ENCODE peak calls at places on chromosomes 5 and 9, in nine cellular contexts. One of them, this sample, is unnamed.

GRCh38 chr9:136556166-136556565 is 10.3 kb upstream of the NOTCH1 start:
- DNase-seq in AG09309: no peak
- DNase-seq in AG08396: no peak
- DNase-seq in HS-5: no peak
- DNase-seq in activated CD4-positive, alpha-beta T cell treated with anti-CD3 and anti-CD28 coated beads, Interleukin-2, amount 50 U/mL, for 24 hours: no peak
- DNase-seq in fibroblast of mammary gland: no peak
- DNase-seq in NCI-H1092 treated with DMSO at 0.1 percent for 48 hours: no peak
- DNase-seq in G401: no peak
- DNase-seq in body of pancreas: no peak
- DNase-seq in this sample: no peak

GRCh38 chr5:68646142-68646541 is 430.6 kb downstream of the PIK3R1 start:
- DNase-seq in AG09309: peak
- DNase-seq in AG08396: no peak
- DNase-seq in HS-5: no peak
- DNase-seq in activated CD4-positive, alpha-beta T cell treated with anti-CD3 and anti-CD28 coated beads, Interleukin-2, amount 50 U/mL, for 24 hours: no peak
- DNase-seq in fibroblast of mammary gland: peak
- DNase-seq in NCI-H1092 treated with DMSO at 0.1 percent for 48 hours: no peak
- DNase-seq in G401: no peak
- DNase-seq in body of pancreas: no peak
- DNase-seq in this sample: no peak

GRCh38 chr9:125243792-125244260 is 2.7 kb upstream of the HSPA5 start:
- DNase-seq in AG09309: no peak
- DNase-seq in AG08396: no peak
- DNase-seq in HS-5: no peak
- DNase-seq in activated CD4-positive, alpha-beta T cell treated with anti-CD3 and anti-CD28 coated beads, Interleukin-2, amount 50 U/mL, for 24 hours: no peak
- DNase-seq in fibroblast of mammary gland: no peak
- DNase-seq in NCI-H1092 treated with DMSO at 0.1 percent for 48 hours: no peak
- DNase-seq in G401: no peak
- DNase-seq in body of pancreas: no peak
- DNase-seq in this sample: no peak

GRCh38 chr5:114238771-114239313 is 123.0 kb upstream of the KCNN2 start:
- DNase-seq in AG09309: no peak
- DNase-seq in AG08396: no peak
- DNase-seq in HS-5: no peak
- DNase-seq in activated CD4-positive, alpha-beta T cell treated with anti-CD3 and anti-CD28 coated beads, Interleukin-2, amount 50 U/mL, for 24 hours: no peak
- DNase-seq in fibroblast of mammary gland: peak
- DNase-seq in NCI-H1092 treated with DMSO at 0.1 percent for 48 hours: no peak
- DNase-seq in G401: no peak
- DNase-seq in body of pancreas: no peak
- DNase-seq in this sample: no peak

GRCh38 chr5:90968319-90968718 is 409.7 kb downstream of the ADGRV1 start:
- DNase-seq in AG09309: no peak
- DNase-seq in AG08396: no peak
- DNase-seq in HS-5: no peak
- DNase-seq in activated CD4-positive, alpha-beta T cell treated with anti-CD3 and anti-CD28 coated beads, Interleukin-2, amount 50 U/mL, for 24 hours: no peak
- DNase-seq in fibroblast of mammary gland: peak
- DNase-seq in NCI-H1092 treated with DMSO at 0.1 percent for 48 hours: no peak
- DNase-seq in G401: no peak
- DNase-seq in body of pancreas: no peak
- DNase-seq in this sample: no peak

GRCh38 chr5:86665984-86666760 is 48.4 kb downstream of the COX7C start:
- DNase-seq in AG09309: no peak
- DNase-seq in AG08396: no peak
- DNase-seq in HS-5: no peak
- DNase-seq in activated CD4-positive, alpha-beta T cell treated with anti-CD3 and anti-CD28 coated beads, Interleukin-2, amount 50 U/mL, for 24 hours: no peak
- DNase-seq in fibroblast of mammary gland: no peak
- DNase-seq in NCI-H1092 treated with DMSO at 0.1 percent for 48 hours: no peak
- DNase-seq in G401: no peak
- DNase-seq in body of pancreas: peak
- DNase-seq in this sample: no peak

GRCh38 chr5:91269198-91269597 is 113.9 kb downstream of the ARRDC3 start:
- DNase-seq in AG09309: no peak
- DNase-seq in AG08396: no peak
- DNase-seq in HS-5: no peak
- DNase-seq in activated CD4-positive, alpha-beta T cell treated with anti-CD3 and anti-CD28 coated beads, Interleukin-2, amount 50 U/mL, for 24 hours: no peak
- DNase-seq in fibroblast of mammary gland: no peak
- DNase-seq in NCI-H1092 treated with DMSO at 0.1 percent for 48 hours: no peak
- DNase-seq in G401: no peak
- DNase-seq in body of pancreas: no peak
- DNase-seq in this sample: no peak

GRCh38 chr9:137752426-137752825 is 125.2 kb upstream of the CACNA1B start:
- DNase-seq in AG09309: no peak
- DNase-seq in AG08396: no peak
- DNase-seq in HS-5: no peak
- DNase-seq in activated CD4-positive, alpha-beta T cell treated with anti-CD3 and anti-CD28 coated beads, Interleukin-2, amount 50 U/mL, for 24 hours: no peak
- DNase-seq in fibroblast of mammary gland: no peak
- DNase-seq in NCI-H1092 treated with DMSO at 0.1 percent for 48 hours: no peak
- DNase-seq in G401: no peak
- DNase-seq in body of pancreas: no peak
- DNase-seq in this sample: no peak

GRCh38 chr5:61328791-61329617 is 3.1 kb upstream of the ZSWIM6 start:
- DNase-seq in AG09309: no peak
- DNase-seq in AG08396: no peak
- DNase-seq in HS-5: no peak
- DNase-seq in activated CD4-positive, alpha-beta T cell treated with anti-CD3 and anti-CD28 coated beads, Interleukin-2, amount 50 U/mL, for 24 hours: no peak
- DNase-seq in fibroblast of mammary gland: no peak
- DNase-seq in NCI-H1092 treated with DMSO at 0.1 percent for 48 hours: no peak
- DNase-seq in G401: no peak
- DNase-seq in body of pancreas: no peak
- DNase-seq in this sample: no peak

GRCh38 chr5:14357861-14358260 is 214.7 kb downstream of the TRIO start:
- DNase-seq in AG09309: no peak
- DNase-seq in AG08396: no peak
- DNase-seq in HS-5: no peak
- DNase-seq in activated CD4-positive, alpha-beta T cell treated with anti-CD3 and anti-CD28 coated beads, Interleukin-2, amount 50 U/mL, for 24 hours: no peak
- DNase-seq in fibroblast of mammary gland: no peak
- DNase-seq in NCI-H1092 treated with DMSO at 0.1 percent for 48 hours: no peak
- DNase-seq in G401: peak
- DNase-seq in body of pancreas: no peak
- DNase-seq in this sample: no peak

GRCh38 chr9:120916573-120916972 is 10.0 kb downstream of the TRAF1 start:
- DNase-seq in AG09309: no peak
- DNase-seq in AG08396: peak
- DNase-seq in HS-5: no peak
- DNase-seq in activated CD4-positive, alpha-beta T cell treated with anti-CD3 and anti-CD28 coated beads, Interleukin-2, amount 50 U/mL, for 24 hours: no peak
- DNase-seq in fibroblast of mammary gland: peak
- DNase-seq in NCI-H1092 treated with DMSO at 0.1 percent for 48 hours: no peak
- DNase-seq in G401: no peak
- DNase-seq in body of pancreas: peak
- DNase-seq in this sample: no peak

GRCh38 chr9:26172301-26172700 is 494.1 kb upstream of the TUSC1 start:
- DNase-seq in AG09309: no peak
- DNase-seq in AG08396: no peak
- DNase-seq in HS-5: no peak
- DNase-seq in activated CD4-positive, alpha-beta T cell treated with anti-CD3 and anti-CD28 coated beads, Interleukin-2, amount 50 U/mL, for 24 hours: no peak
- DNase-seq in fibroblast of mammary gland: no peak
- DNase-seq in NCI-H1092 treated with DMSO at 0.1 percent for 48 hours: no peak
- DNase-seq in G401: no peak
- DNase-seq in body of pancreas: no peak
- DNase-seq in this sample: no peak

GRCh38 chr5:110757118-110757729 is 18.4 kb downstream of the SLC25A46 start:
- DNase-seq in AG09309: no peak
- DNase-seq in AG08396: no peak
- DNase-seq in HS-5: no peak
- DNase-seq in activated CD4-positive, alpha-beta T cell treated with anti-CD3 and anti-CD28 coated beads, Interleukin-2, amount 50 U/mL, for 24 hours: peak
- DNase-seq in fibroblast of mammary gland: peak
- DNase-seq in NCI-H1092 treated with DMSO at 0.1 percent for 48 hours: peak
- DNase-seq in G401: peak
- DNase-seq in body of pancreas: no peak
- DNase-seq in this sample: peak

GRCh38 chr5:118956727-118957126 is 31.6 kb downstream of the DTWD2 start:
- DNase-seq in AG09309: no peak
- DNase-seq in AG08396: peak
- DNase-seq in HS-5: peak
- DNase-seq in activated CD4-positive, alpha-beta T cell treated with anti-CD3 and anti-CD28 coated beads, Interleukin-2, amount 50 U/mL, for 24 hours: no peak
- DNase-seq in fibroblast of mammary gland: peak
- DNase-seq in NCI-H1092 treated with DMSO at 0.1 percent for 48 hours: peak
- DNase-seq in G401: peak
- DNase-seq in body of pancreas: no peak
- DNase-seq in this sample: no peak

GRCh38 chr9:8447618-8448017 is 648.0 kb upstream of the DMAC1 start:
- DNase-seq in AG09309: no peak
- DNase-seq in AG08396: no peak
- DNase-seq in HS-5: no peak
- DNase-seq in activated CD4-positive, alpha-beta T cell treated with anti-CD3 and anti-CD28 coated beads, Interleukin-2, amount 50 U/mL, for 24 hours: no peak
- DNase-seq in fibroblast of mammary gland: no peak
- DNase-seq in NCI-H1092 treated with DMSO at 0.1 percent for 48 hours: no peak
- DNase-seq in G401: no peak
- DNase-seq in body of pancreas: no peak
- DNase-seq in this sample: no peak

GRCh38 chr9:136611606-136612005 is 51.1 kb upstream of the EGFL7 start:
- DNase-seq in AG09309: no peak
- DNase-seq in AG08396: no peak
- DNase-seq in HS-5: no peak
- DNase-seq in activated CD4-positive, alpha-beta T cell treated with anti-CD3 and anti-CD28 coated beads, Interleukin-2, amount 50 U/mL, for 24 hours: no peak
- DNase-seq in fibroblast of mammary gland: no peak
- DNase-seq in NCI-H1092 treated with DMSO at 0.1 percent for 48 hours: no peak
- DNase-seq in G401: no peak
- DNase-seq in body of pancreas: no peak
- DNase-seq in this sample: no peak

GRCh38 chr9:83041771-83042170 is 21.2 kb downstream of the RASEF start:
- DNase-seq in AG09309: no peak
- DNase-seq in AG08396: no peak
- DNase-seq in HS-5: no peak
- DNase-seq in activated CD4-positive, alpha-beta T cell treated with anti-CD3 and anti-CD28 coated beads, Interleukin-2, amount 50 U/mL, for 24 hours: no peak
- DNase-seq in fibroblast of mammary gland: no peak
- DNase-seq in NCI-H1092 treated with DMSO at 0.1 percent for 48 hours: peak
- DNase-seq in G401: no peak
- DNase-seq in body of pancreas: no peak
- DNase-seq in this sample: no peak

GRCh38 chr5:57338068-57338848 is 144.4 kb downstream of the ACTBL2 start:
- DNase-seq in AG09309: no peak
- DNase-seq in AG08396: no peak
- DNase-seq in HS-5: no peak
- DNase-seq in activated CD4-positive, alpha-beta T cell treated with anti-CD3 and anti-CD28 coated beads, Interleukin-2, amount 50 U/mL, for 24 hours: peak
- DNase-seq in fibroblast of mammary gland: peak
- DNase-seq in NCI-H1092 treated with DMSO at 0.1 percent for 48 hours: no peak
- DNase-seq in G401: no peak
- DNase-seq in body of pancreas: peak
- DNase-seq in this sample: peak

GRCh38 chr5:115457985-115458384 is 86.6 kb downstream of the FEM1C start:
- DNase-seq in AG09309: no peak
- DNase-seq in AG08396: no peak
- DNase-seq in HS-5: no peak
- DNase-seq in activated CD4-positive, alpha-beta T cell treated with anti-CD3 and anti-CD28 coated beads, Interleukin-2, amount 50 U/mL, for 24 hours: no peak
- DNase-seq in fibroblast of mammary gland: peak
- DNase-seq in NCI-H1092 treated with DMSO at 0.1 percent for 48 hours: no peak
- DNase-seq in G401: no peak
- DNase-seq in body of pancreas: peak
- DNase-seq in this sample: peak

GRCh38 chr5:116361171-116361967 is 213.3 kb downstream of the SEMA6A start:
- DNase-seq in AG09309: no peak
- DNase-seq in AG08396: no peak
- DNase-seq in HS-5: no peak
- DNase-seq in activated CD4-positive, alpha-beta T cell treated with anti-CD3 and anti-CD28 coated beads, Interleukin-2, amount 50 U/mL, for 24 hours: no peak
- DNase-seq in fibroblast of mammary gland: peak
- DNase-seq in NCI-H1092 treated with DMSO at 0.1 percent for 48 hours: peak
- DNase-seq in G401: peak
- DNase-seq in body of pancreas: peak
- DNase-seq in this sample: peak

GRCh38 chr9:11874414-11874813 is 818.8 kb upstream of the TYRP1 start:
- DNase-seq in AG09309: no peak
- DNase-seq in AG08396: no peak
- DNase-seq in HS-5: no peak
- DNase-seq in activated CD4-positive, alpha-beta T cell treated with anti-CD3 and anti-CD28 coated beads, Interleukin-2, amount 50 U/mL, for 24 hours: no peak
- DNase-seq in fibroblast of mammary gland: no peak
- DNase-seq in NCI-H1092 treated with DMSO at 0.1 percent for 48 hours: no peak
- DNase-seq in G401: no peak
- DNase-seq in body of pancreas: no peak
- DNase-seq in this sample: no peak

GRCh38 chr9:100100268-100100667 is 1.2 kb downstream of the INVS start:
- DNase-seq in AG09309: no peak
- DNase-seq in AG08396: no peak
- DNase-seq in HS-5: no peak
- DNase-seq in activated CD4-positive, alpha-beta T cell treated with anti-CD3 and anti-CD28 coated beads, Interleukin-2, amount 50 U/mL, for 24 hours: no peak
- DNase-seq in fibroblast of mammary gland: no peak
- DNase-seq in NCI-H1092 treated with DMSO at 0.1 percent for 48 hours: no peak
- DNase-seq in G401: no peak
- DNase-seq in body of pancreas: no peak
- DNase-seq in this sample: no peak

GRCh38 chr9:13587581-13587980 is 308.1 kb upstream of the MPDZ start:
- DNase-seq in AG09309: no peak
- DNase-seq in AG08396: no peak
- DNase-seq in HS-5: no peak
- DNase-seq in activated CD4-positive, alpha-beta T cell treated with anti-CD3 and anti-CD28 coated beads, Interleukin-2, amount 50 U/mL, for 24 hours: no peak
- DNase-seq in fibroblast of mammary gland: no peak
- DNase-seq in NCI-H1092 treated with DMSO at 0.1 percent for 48 hours: no peak
- DNase-seq in G401: peak
- DNase-seq in body of pancreas: no peak
- DNase-seq in this sample: no peak

GRCh38 chr5:50717615-50718014 is 51.2 kb downstream of the PARP8 start:
- DNase-seq in AG09309: no peak
- DNase-seq in AG08396: no peak
- DNase-seq in HS-5: no peak
- DNase-seq in activated CD4-positive, alpha-beta T cell treated with anti-CD3 and anti-CD28 coated beads, Interleukin-2, amount 50 U/mL, for 24 hours: no peak
- DNase-seq in fibroblast of mammary gland: no peak
- DNase-seq in NCI-H1092 treated with DMSO at 0.1 percent for 48 hours: no peak
- DNase-seq in G401: no peak
- DNase-seq in body of pancreas: no peak
- DNase-seq in this sample: no peak

GRCh38 chr5:144298658-144299057 is 128.0 kb downstream of the KCTD16 start:
- DNase-seq in AG09309: no peak
- DNase-seq in AG08396: no peak
- DNase-seq in HS-5: no peak
- DNase-seq in activated CD4-positive, alpha-beta T cell treated with anti-CD3 and anti-CD28 coated beads, Interleukin-2, amount 50 U/mL, for 24 hours: no peak
- DNase-seq in fibroblast of mammary gland: no peak
- DNase-seq in NCI-H1092 treated with DMSO at 0.1 percent for 48 hours: no peak
- DNase-seq in G401: no peak
- DNase-seq in body of pancreas: no peak
- DNase-seq in this sample: no peak

GRCh38 chr5:154312571-154312970 is 122.0 kb downstream of the GALNT10 start:
- DNase-seq in AG09309: no peak
- DNase-seq in AG08396: peak
- DNase-seq in HS-5: no peak
- DNase-seq in activated CD4-positive, alpha-beta T cell treated with anti-CD3 and anti-CD28 coated beads, Interleukin-2, amount 50 U/mL, for 24 hours: no peak
- DNase-seq in fibroblast of mammary gland: no peak
- DNase-seq in NCI-H1092 treated with DMSO at 0.1 percent for 48 hours: no peak
- DNase-seq in G401: no peak
- DNase-seq in body of pancreas: no peak
- DNase-seq in this sample: no peak

GRCh38 chr5:130526708-130527107 is 622.4 kb downstream of the CHSY3 start:
- DNase-seq in AG09309: no peak
- DNase-seq in AG08396: no peak
- DNase-seq in HS-5: no peak
- DNase-seq in activated CD4-positive, alpha-beta T cell treated with anti-CD3 and anti-CD28 coated beads, Interleukin-2, amount 50 U/mL, for 24 hours: no peak
- DNase-seq in fibroblast of mammary gland: no peak
- DNase-seq in NCI-H1092 treated with DMSO at 0.1 percent for 48 hours: no peak
- DNase-seq in G401: no peak
- DNase-seq in body of pancreas: no peak
- DNase-seq in this sample: peak

GRCh38 chr9:14037331-14037730 is 276.6 kb downstream of the NFIB start:
- DNase-seq in AG09309: no peak
- DNase-seq in AG08396: no peak
- DNase-seq in HS-5: no peak
- DNase-seq in activated CD4-positive, alpha-beta T cell treated with anti-CD3 and anti-CD28 coated beads, Interleukin-2, amount 50 U/mL, for 24 hours: no peak
- DNase-seq in fibroblast of mammary gland: no peak
- DNase-seq in NCI-H1092 treated with DMSO at 0.1 percent for 48 hours: no peak
- DNase-seq in G401: no peak
- DNase-seq in body of pancreas: no peak
- DNase-seq in this sample: no peak

GRCh38 chr9:8694983-8695588 is 895.5 kb upstream of the DMAC1 start:
- DNase-seq in AG09309: no peak
- DNase-seq in AG08396: no peak
- DNase-seq in HS-5: no peak
- DNase-seq in activated CD4-positive, alpha-beta T cell treated with anti-CD3 and anti-CD28 coated beads, Interleukin-2, amount 50 U/mL, for 24 hours: no peak
- DNase-seq in fibroblast of mammary gland: no peak
- DNase-seq in NCI-H1092 treated with DMSO at 0.1 percent for 48 hours: peak
- DNase-seq in G401: no peak
- DNase-seq in body of pancreas: no peak
- DNase-seq in this sample: no peak

GRCh38 chr5:40676643-40677333 is 2.9 kb upstream of the PTGER4 start:
- DNase-seq in AG09309: no peak
- DNase-seq in AG08396: peak
- DNase-seq in HS-5: peak
- DNase-seq in activated CD4-positive, alpha-beta T cell treated with anti-CD3 and anti-CD28 coated beads, Interleukin-2, amount 50 U/mL, for 24 hours: no peak
- DNase-seq in fibroblast of mammary gland: peak
- DNase-seq in NCI-H1092 treated with DMSO at 0.1 percent for 48 hours: no peak
- DNase-seq in G401: no peak
- DNase-seq in body of pancreas: no peak
- DNase-seq in this sample: peak

GRCh38 chr5:129767927-129768380 is 20.1 kb downstream of the MINAR2 start:
- DNase-seq in AG09309: peak
- DNase-seq in AG08396: peak
- DNase-seq in HS-5: peak
- DNase-seq in activated CD4-positive, alpha-beta T cell treated with anti-CD3 and anti-CD28 coated beads, Interleukin-2, amount 50 U/mL, for 24 hours: peak
- DNase-seq in fibroblast of mammary gland: peak
- DNase-seq in NCI-H1092 treated with DMSO at 0.1 percent for 48 hours: peak
- DNase-seq in G401: peak
- DNase-seq in body of pancreas: peak
- DNase-seq in this sample: peak

This sample was measured in Calu3.